ENCODE peak calls at places on chromosomes 12 and 14, in six cellular contexts. K is endodermal cell; M is A549; G is astrocyte of the cerebellum; E is AG04450; A is CD4-positive, alpha-beta T cell. T is an unnamed sample.

GRCh38 chr14:85333313-85333712 is 196.6 kb upstream of the FLRT2 start:
- DNase-seq in K (no peak), M (no peak), G (no peak), E (no peak), A (no peak), T (peak; percentile 30)

GRCh38 chr14:75494898-75495297 is 27.4 kb upstream of the BATF start:
- DNase-seq in K (no peak), M (no peak), G (no peak), E (no peak), A (no peak), T (no peak)

GRCh38 chr14:97975960-97976359 is 1178.8 kb downstream of the VRK1 start:
- DNase-seq in K (no peak), M (no peak), G (no peak), E (no peak), A (no peak), T (no peak)

GRCh38 chr14:76203086-76204001 is 51.6 kb downstream of the GPATCH2L start:
- DNase-seq in K (no peak), M (peak; percentile 77), G (peak; percentile 87), E (peak; percentile 96), A (no peak), T (no peak)

GRCh38 chr14:36208690-36209278 is 32.3 kb upstream of the PTCSC3 start:
- DNase-seq in K (no peak), M (no peak), G (no peak), E (no peak), A (no peak), T (peak; percentile 38)

GRCh38 chr12:21980544-21980943 is 39.3 kb upstream of the ABCC9 start:
- DNase-seq in K (no peak), M (no peak), G (no peak), E (no peak), A (no peak), T (no peak)

GRCh38 chr14:55901281-55901680 is 216.9 kb upstream of the PELI2 start:
- DNase-seq in K (no peak), M (no peak), G (no peak), E (no peak), A (no peak), T (no peak)

GRCh38 chr14:64391113-64391725 is 3.1 kb downstream of the MTHFD1 start:
- DNase-seq in K (peak; percentile 93), M (no peak), G (no peak), E (no peak), A (no peak), T (no peak)

GRCh38 chr12:113190761-113191160 is 5.2 kb downstream of the RITA1 start:
- DNase-seq in K (peak; percentile 88), M (peak; percentile 76), G (no peak), E (no peak), A (no peak), T (no peak)

GRCh38 chr12:6909421-6910145 is 4.8 kb upstream of the ENO2 start:
- DNase-seq in K (no peak), M (no peak), G (no peak), E (no peak), A (no peak), T (no peak)

GRCh38 chr14:93759781-93760307 is 28.4 kb downstream of the PRIMA1 start:
- DNase-seq in K (no peak), M (no peak), G (no peak), E (no peak), A (no peak), T (no peak)

GRCh38 chr12:56021882-56022497 is 1.1 kb downstream of the IKZF4 start:
- DNase-seq in K (no peak), M (no peak), G (no peak), E (no peak), A (no peak), T (no peak)

GRCh38 chr12:124491310-124491709 is 76.1 kb downstream of the NCOR2 start:
- DNase-seq in K (no peak), M (no peak), G (no peak), E (no peak), A (no peak), T (no peak)

GRCh38 chr12:28497889-28498411 is 307.7 kb downstream of the CCDC91 start:
- DNase-seq in K (no peak), M (no peak), G (peak; percentile 8), E (no peak), A (no peak), T (no peak)

GRCh38 chr12:110343114-110343513 is 60.4 kb downstream of the ANAPC7 start:
- DNase-seq in K (no peak), M (no peak), G (no peak), E (no peak), A (no peak), T (no peak)

GRCh38 chr12:103908877-103909276 is 21.3 kb upstream of the HSP90B1 start:
- DNase-seq in K (no peak), M (no peak), G (no peak), E (no peak), A (no peak), T (no peak)

GRCh38 chr14:63727231-63727735 is 582 bp downstream of the SGPP1 start:
- DNase-seq in K (peak; percentile 81), M (peak; percentile 15), G (no peak), E (peak; percentile 2), A (no peak), T (peak; percentile 36)

GRCh38 chr14:36091096-36091495 is 85.4 kb downstream of the PTCSC3 start:
- DNase-seq in K (no peak), M (peak; percentile 89), G (peak; percentile 87), E (peak; percentile 68), A (no peak), T (peak; percentile 47)

GRCh38 chr14:49303952-49304516 is 282.1 kb downstream of the RPS29 start:
- DNase-seq in K (peak; percentile 89), M (no peak), G (peak; percentile 26), E (no peak), A (no peak), T (no peak)

GRCh38 chr14:49508124-49508523 is 78.1 kb downstream of the RPS29 start:
- DNase-seq in K (no peak), M (no peak), G (no peak), E (no peak), A (no peak), T (no peak)

GRCh38 chr12:98606367-98606985 is 13.0 kb downstream of the SLC25A3 start:
- DNase-seq in K (no peak), M (no peak), G (no peak), E (no peak), A (no peak), T (no peak)

GRCh38 chr12:52085682-52086180 is 6.2 kb downstream of the SMIM41 start:
- DNase-seq in K (no peak), M (no peak), G (no peak), E (no peak), A (no peak), T (no peak)

GRCh38 chr14:104927901-104928300 is 3.2 kb downstream of the PLD4 start:
- DNase-seq in K (no peak), M (no peak), G (no peak), E (no peak), A (no peak), T (no peak)

GRCh38 chr14:75711796-75712211 is 50.8 kb downstream of the TTLL5 start:
- DNase-seq in K (peak; percentile 86), M (peak; percentile 72), G (peak; percentile 87), E (peak; percentile 34), A (no peak), T (peak; percentile 67)

GRCh38 chr12:105803292-105803691 is 335.5 kb downstream of the NUAK1 start:
- DNase-seq in K (no peak), M (no peak), G (no peak), E (no peak), A (no peak), T (no peak)

GRCh38 chr14:85380891-85381290 is 149.1 kb upstream of the FLRT2 start:
- DNase-seq in K (no peak), M (no peak), G (no peak), E (no peak), A (no peak), T (no peak)

GRCh38 chr12:100127766-100128508 is 14.7 kb downstream of the BLTP3B start:
- DNase-seq in K (no peak), M (no peak), G (no peak), E (peak; percentile 38), A (no peak), T (no peak)

GRCh38 chr14:100828448-100828834 is 2.5 kb downstream of the MEG3 start:
- DNase-seq in K (no peak), M (no peak), G (no peak), E (no peak), A (no peak), T (no peak)

GRCh38 chr12:56117778-56118687 is at the start of gene ZC3H10:
- DNase-seq in K (peak; percentile 100), M (peak; percentile 97), G (peak; percentile 98), E (peak; percentile 99), A (peak; percentile 98), T (peak; percentile 98)

GRCh38 chr12:121132601-121133481 is at the start of gene P2RX7:
- DNase-seq in K (peak; percentile 92), M (peak; percentile 59), G (no peak), E (no peak), A (no peak), T (peak; percentile 70)
- TF ChIP-seq CTCF in K (no peak), M (no peak), G (no peak), E (no peak), A (no peak), T (no peak)

DNA sequence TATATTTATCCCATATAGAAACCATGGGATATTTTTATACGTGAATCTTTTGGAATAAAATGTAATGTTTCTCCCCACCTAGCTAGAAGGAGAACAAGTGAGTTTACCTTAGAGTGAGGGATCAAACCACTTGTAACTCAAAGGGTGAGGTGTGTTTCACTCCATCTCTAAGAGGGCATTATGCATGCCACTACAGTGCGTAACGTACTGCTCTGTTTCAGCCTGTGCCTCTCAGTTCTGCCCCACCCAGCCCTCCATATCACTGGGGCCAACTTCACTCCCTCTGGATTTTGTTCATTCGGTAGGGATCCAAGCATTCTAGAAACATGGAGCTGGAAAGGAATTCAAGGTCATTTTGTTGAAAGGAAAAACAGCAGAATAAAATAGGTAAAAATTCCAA is 141.5 kb downstream of the GRIN2B start:
- DNase-seq in K (no peak), M (no peak), G (no peak), E (no peak), A (no peak), T (no peak)
- TF ChIP-seq CTCF in K (no peak), M (no peak), G (no peak), E (no peak), A (no peak), T (no peak)

DNA sequence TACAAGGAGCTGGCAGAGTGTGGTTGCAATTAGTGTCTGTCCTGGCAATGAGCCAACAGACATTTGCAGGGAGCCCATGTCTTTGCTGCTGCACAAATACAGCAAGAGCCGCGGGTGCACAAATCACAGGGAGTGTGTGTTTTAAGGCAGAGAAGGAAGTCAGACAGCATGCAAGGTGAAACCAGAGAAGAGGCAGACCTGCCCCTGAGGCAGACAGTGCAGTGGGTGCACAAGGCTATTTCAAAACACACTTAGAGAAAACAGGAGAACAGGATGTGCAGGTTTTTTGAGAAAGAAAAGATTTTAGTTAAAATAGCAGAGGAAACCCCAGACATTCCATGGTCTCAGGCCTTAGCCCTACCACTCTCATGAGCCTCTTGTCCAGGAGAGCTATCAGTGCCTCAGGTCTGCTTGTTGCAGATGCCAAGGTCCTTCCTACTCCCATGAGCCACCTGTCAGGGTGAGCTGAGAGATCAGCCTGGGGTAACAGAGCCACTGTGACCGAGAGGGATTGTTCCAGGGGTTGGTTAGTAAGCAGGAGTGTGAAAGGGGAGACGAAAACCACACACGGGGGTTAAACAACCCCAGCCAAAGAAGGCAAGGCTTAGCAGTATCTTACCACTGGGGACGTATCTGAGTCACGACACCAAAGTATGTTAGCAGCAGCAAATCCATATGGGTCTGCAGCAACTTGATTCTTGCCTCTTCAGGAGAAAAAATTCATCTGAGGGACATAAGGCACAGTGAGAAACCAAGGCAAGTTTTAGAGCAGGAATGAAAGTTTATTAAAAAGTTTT is 78.1 kb downstream of the C14orf132 start:
- DNase-seq in K (no peak), M (no peak), G (no peak), E (no peak), A (peak; percentile 34), T (no peak)
- TF ChIP-seq CTCF in K (no peak), M (no peak), G (no peak), E (peak; percentile 36), A (no peak), T (no peak)

GRCh38 chr12:64670039-64670438 is 59.7 kb downstream of the RASSF3 start:
- DNase-seq in K (no peak), M (no peak), G (no peak), E (no peak), A (no peak), T (no peak)
- TF ChIP-seq CTCF in K (no peak), M (no peak), G (no peak), E (no peak), A (no peak), T (no peak)